ENCODE peak calls at places on chromosomes 1 and 21, in four cellular contexts. One of them, this sample, is unnamed.

GRCh38 chr1:154337253-154337894 is 12.0 kb downstream of the ATP8B2 start:
- DNase-seq in activated naive CD4-positive, alpha-beta T cell treated with Interleukin-2 at 50 U/mL for 16 hours: no peak
- DNase-seq in cardiac muscle cell: no peak
- DNase-seq in T-helper 9 cell: no peak
- DNase-seq in this sample: no peak

GRCh38 chr1:218346391-218347204 is 1.5 kb downstream of the TGFB2 start:
- DNase-seq in T-helper 9 cell: no peak
- DNase-seq in activated naive CD4-positive, alpha-beta T cell treated with Interleukin-2 at 50 U/mL for 16 hours: peak
- DNase-seq in cardiac muscle cell: peak
- DNase-seq in this sample: no peak

GRCh38 chr21:43277481-43278351 is 108.9 kb downstream of the CRYAA start:
- DNase-seq in T-helper 9 cell: no peak
- DNase-seq in activated naive CD4-positive, alpha-beta T cell treated with Interleukin-2 at 50 U/mL for 16 hours: no peak
- DNase-seq in cardiac muscle cell: no peak
- DNase-seq in this sample: no peak

GRCh38 chr1:8419172-8419571 is 101.3 kb downstream of the SLC45A1 start:
- DNase-seq in activated naive CD4-positive, alpha-beta T cell treated with Interleukin-2 at 50 U/mL for 16 hours: no peak
- DNase-seq in T-helper 9 cell: no peak
- DNase-seq in cardiac muscle cell: peak
- DNase-seq in this sample: no peak

GRCh38 chr1:101236546-101237228 is at the start of gene S1PR1:
- DNase-seq in cardiac muscle cell: peak
- DNase-seq in T-helper 9 cell: peak
- DNase-seq in activated naive CD4-positive, alpha-beta T cell treated with Interleukin-2 at 50 U/mL for 16 hours: peak
- DNase-seq in this sample: peak

GRCh38 chr1:11338351-11338809 is 65.4 kb downstream of the UBIAD1 start:
- DNase-seq in activated naive CD4-positive, alpha-beta T cell treated with Interleukin-2 at 50 U/mL for 16 hours: no peak
- DNase-seq in T-helper 9 cell: no peak
- DNase-seq in cardiac muscle cell: no peak
- DNase-seq in this sample: no peak

GRCh38 chr1:185409763-185410528 is 92.9 kb upstream of the IVNS1ABP start:
- DNase-seq in T-helper 9 cell: no peak
- DNase-seq in cardiac muscle cell: no peak
- DNase-seq in activated naive CD4-positive, alpha-beta T cell treated with Interleukin-2 at 50 U/mL for 16 hours: no peak
- DNase-seq in this sample: no peak

GRCh38 chr1:2429780-2430591 is 17.6 kb upstream of the PEX10 start:
- DNase-seq in activated naive CD4-positive, alpha-beta T cell treated with Interleukin-2 at 50 U/mL for 16 hours: no peak
- DNase-seq in cardiac muscle cell: no peak
- DNase-seq in T-helper 9 cell: no peak
- DNase-seq in this sample: no peak

GRCh38 chr1:42940851-42941639 is 17.6 kb downstream of the SLC2A1 start:
- DNase-seq in activated naive CD4-positive, alpha-beta T cell treated with Interleukin-2 at 50 U/mL for 16 hours: no peak
- DNase-seq in T-helper 9 cell: no peak
- DNase-seq in cardiac muscle cell: peak
- DNase-seq in this sample: no peak

GRCh38 chr1:220528679-220529529 is 968 bp downstream of the MARK1 start:
- DNase-seq in cardiac muscle cell: peak
- DNase-seq in T-helper 9 cell: no peak
- DNase-seq in activated naive CD4-positive, alpha-beta T cell treated with Interleukin-2 at 50 U/mL for 16 hours: no peak
- DNase-seq in this sample: no peak

GRCh38 chr1:19430121-19431068 is 54.9 kb downstream of the CAPZB start:
- DNase-seq in activated naive CD4-positive, alpha-beta T cell treated with Interleukin-2 at 50 U/mL for 16 hours: no peak
- DNase-seq in cardiac muscle cell: peak
- DNase-seq in T-helper 9 cell: no peak
- DNase-seq in this sample: no peak

GRCh38 chr1:232968965-232969364 is 18.6 kb downstream of the NTPCR start:
- DNase-seq in activated naive CD4-positive, alpha-beta T cell treated with Interleukin-2 at 50 U/mL for 16 hours: no peak
- DNase-seq in cardiac muscle cell: peak
- DNase-seq in T-helper 9 cell: no peak
- DNase-seq in this sample: no peak

GRCh38 chr21:38631171-38631570 is 132.9 kb upstream of the ERG start:
- DNase-seq in cardiac muscle cell: peak
- DNase-seq in T-helper 9 cell: no peak
- DNase-seq in activated naive CD4-positive, alpha-beta T cell treated with Interleukin-2 at 50 U/mL for 16 hours: no peak
- DNase-seq in this sample: no peak

GRCh38 chr1:52059326-52059725 is 3.2 kb downstream of the BTF3L4 start:
- DNase-seq in T-helper 9 cell: no peak
- DNase-seq in cardiac muscle cell: peak
- DNase-seq in activated naive CD4-positive, alpha-beta T cell treated with Interleukin-2 at 50 U/mL for 16 hours: no peak
- DNase-seq in this sample: no peak

GRCh38 chr1:104932949-104933679 is 1183.4 kb downstream of the AMY1C start:
- DNase-seq in activated naive CD4-positive, alpha-beta T cell treated with Interleukin-2 at 50 U/mL for 16 hours: no peak
- DNase-seq in cardiac muscle cell: no peak
- DNase-seq in T-helper 9 cell: no peak
- DNase-seq in this sample: no peak

GRCh38 chr1:226649780-226650179 is 89.3 kb downstream of the ITPKB start:
- DNase-seq in T-helper 9 cell: no peak
- DNase-seq in activated naive CD4-positive, alpha-beta T cell treated with Interleukin-2 at 50 U/mL for 16 hours: no peak
- DNase-seq in cardiac muscle cell: peak
- DNase-seq in this sample: no peak

GRCh38 chr1:168755800-168756418 is 26.9 kb upstream of the DPT start:
- DNase-seq in T-helper 9 cell: no peak
- DNase-seq in cardiac muscle cell: no peak
- DNase-seq in activated naive CD4-positive, alpha-beta T cell treated with Interleukin-2 at 50 U/mL for 16 hours: no peak
- DNase-seq in this sample: no peak

GRCh38 chr1:25080294-25081209 is 150.5 kb upstream of the RUNX3 start:
- DNase-seq in T-helper 9 cell: no peak
- DNase-seq in activated naive CD4-positive, alpha-beta T cell treated with Interleukin-2 at 50 U/mL for 16 hours: no peak
- DNase-seq in cardiac muscle cell: peak
- DNase-seq in this sample: no peak

GRCh38 chr1:221841983-221842335 is 100.1 kb upstream of the DUSP10 start:
- DNase-seq in T-helper 9 cell: no peak
- DNase-seq in activated naive CD4-positive, alpha-beta T cell treated with Interleukin-2 at 50 U/mL for 16 hours: no peak
- DNase-seq in cardiac muscle cell: no peak
- DNase-seq in this sample: no peak

GRCh38 chr1:117758444-117759316 is 152.8 kb downstream of the TENT5C start:
- DNase-seq in T-helper 9 cell: peak
- DNase-seq in activated naive CD4-positive, alpha-beta T cell treated with Interleukin-2 at 50 U/mL for 16 hours: peak
- DNase-seq in cardiac muscle cell: peak
- DNase-seq in this sample: peak

GRCh38 chr1:47843781-47844555 is 153.2 kb downstream of the TRABD2B start:
- DNase-seq in cardiac muscle cell: no peak
- DNase-seq in activated naive CD4-positive, alpha-beta T cell treated with Interleukin-2 at 50 U/mL for 16 hours: no peak
- DNase-seq in T-helper 9 cell: no peak
- DNase-seq in this sample: no peak

GRCh38 chr21:42614811-42615342 is 38.5 kb upstream of the PDE9A start:
- DNase-seq in cardiac muscle cell: no peak
- DNase-seq in activated naive CD4-positive, alpha-beta T cell treated with Interleukin-2 at 50 U/mL for 16 hours: peak
- DNase-seq in T-helper 9 cell: peak
- DNase-seq in this sample: peak

GRCh38 chr1:226223157-226223785 is at the start of gene MIXL1:
- DNase-seq in T-helper 9 cell: no peak
- DNase-seq in activated naive CD4-positive, alpha-beta T cell treated with Interleukin-2 at 50 U/mL for 16 hours: no peak
- DNase-seq in cardiac muscle cell: peak
- DNase-seq in this sample: no peak

GRCh38 chr1:20409971-20410370 is 76.0 kb downstream of the CAMK2N1 start:
- DNase-seq in activated naive CD4-positive, alpha-beta T cell treated with Interleukin-2 at 50 U/mL for 16 hours: no peak
- DNase-seq in cardiac muscle cell: no peak
- DNase-seq in T-helper 9 cell: no peak
- DNase-seq in this sample: no peak

GRCh38 chr1:183913556-183913955 is 108.6 kb downstream of the RGL1 start:
- DNase-seq in cardiac muscle cell: no peak
- DNase-seq in activated naive CD4-positive, alpha-beta T cell treated with Interleukin-2 at 50 U/mL for 16 hours: no peak
- DNase-seq in T-helper 9 cell: no peak
- DNase-seq in this sample: no peak

This sample was measured in naive thymus-derived CD8-positive, alpha-beta T cell.